ENCODE peak calls at places on chromosomes 3 and 15, in seven cellular contexts. G, Z, E, B, R, P and S are unnamed samples.
A peak's percentile ranks its signal among the peaks of the same experiment; 100 is the strongest.

GRCh38 chr3:58672451-58672850 is 5.9 kb upstream of the FAM3D start:
- DNase-seq in G (no peak), Z (no peak), E (no peak), B (no peak), R (no peak), P (no peak), S (no peak)

GRCh38 chr15:51108933-51109550 is 14.3 kb upstream of the TNFAIP8L3 start:
- DNase-seq in G (no peak), Z (no peak), E (no peak), B (no peak), R (peak; percentile 100), P (no peak), S (no peak)

GRCh38 chr15:44726568-44727461 is 9.5 kb upstream of the TRIM69 start:
- DNase-seq in G (peak; percentile 97), Z (peak; percentile 76), E (peak; percentile 88), B (no peak), R (peak; percentile 93), P (no peak), S (no peak)

GRCh38 chr15:57421110-57421509 is 44.8 kb downstream of the CGNL1 start:
- DNase-seq in G (no peak), Z (no peak), E (no peak), B (no peak), R (no peak), P (no peak), S (no peak)

GRCh38 chr15:101123222-101123910 is 128.5 kb downstream of the CHSY1 start:
- DNase-seq in G (no peak), Z (no peak), E (no peak), B (no peak), R (peak; percentile 70), P (no peak), S (no peak)

GRCh38 chr15:79290642-79291275 is 8.2 kb downstream of the ANKRD34C start:
- DNase-seq in G (no peak), Z (no peak), E (no peak), B (no peak), R (no peak), P (no peak), S (no peak)

GRCh38 chr3:124032351-124032880 is 40.5 kb upstream of the ROPN1 start:
- DNase-seq in G (no peak), Z (peak; percentile 71), E (no peak), B (peak; percentile 92), R (peak; percentile 37), P (peak; percentile 65), S (peak; percentile 24)

GRCh38 chr15:39266882-39267281 is 314.0 kb upstream of the THBS1 start:
- DNase-seq in G (no peak), Z (no peak), E (no peak), B (no peak), R (peak; percentile 53), P (no peak), S (no peak)

GRCh38 chr15:88882745-88883144 is 12.6 kb downstream of the HAPLN3 start:
- DNase-seq in G (no peak), Z (no peak), E (no peak), B (no peak), R (peak; percentile 73), P (no peak), S (no peak)